ENCODE peak calls at places on chromosomes 5 and 9, in nine cellular contexts. One of them, this sample, is unnamed.

GRCh38 chr5:127941646-127942045 is 141.9 kb upstream of the SLC12A2 start:
- DNase-seq in activated CD4-positive, alpha-beta memory T cell treated with anti-CD3 and anti-CD28 coated beads, Interleukin-2, amount 10 ng/mL, durations not matched to agents 7 days and 5 days: no peak
- DNase-seq in neural crest cell: peak
- DNase-seq in islet precursor cell: no peak
- DNase-seq in SIG-M5: no peak
- DNase-seq in IMR-90: no peak
- DNase-seq in T-helper 1 cell: no peak
- DNase-seq in GM23338: no peak
- DNase-seq in suprapubic skin: no peak
- DNase-seq in this sample: peak

GRCh38 chr5:60810438-60811085 is 33.5 kb downstream of the ELOVL7 start:
- DNase-seq in activated CD4-positive, alpha-beta memory T cell treated with anti-CD3 and anti-CD28 coated beads, Interleukin-2, amount 10 ng/mL, durations not matched to agents 7 days and 5 days: no peak
- DNase-seq in neural crest cell: no peak
- DNase-seq in islet precursor cell: peak
- DNase-seq in SIG-M5: no peak
- DNase-seq in IMR-90: no peak
- DNase-seq in T-helper 1 cell: no peak
- DNase-seq in GM23338: no peak
- DNase-seq in suprapubic skin: no peak
- DNase-seq in this sample: no peak

GRCh38 chr5:160937570-160937969 is 85.6 kb upstream of the ATP10B start:
- DNase-seq in activated CD4-positive, alpha-beta memory T cell treated with anti-CD3 and anti-CD28 coated beads, Interleukin-2, amount 10 ng/mL, durations not matched to agents 7 days and 5 days: no peak
- DNase-seq in neural crest cell: no peak
- DNase-seq in islet precursor cell: peak
- DNase-seq in SIG-M5: no peak
- DNase-seq in IMR-90: no peak
- DNase-seq in T-helper 1 cell: no peak
- DNase-seq in GM23338: no peak
- DNase-seq in suprapubic skin: no peak
- DNase-seq in this sample: no peak

GRCh38 chr5:1001406-1002270 is 7.0 kb upstream of the NKD2 start:
- DNase-seq in activated CD4-positive, alpha-beta memory T cell treated with anti-CD3 and anti-CD28 coated beads, Interleukin-2, amount 10 ng/mL, durations not matched to agents 7 days and 5 days: no peak
- DNase-seq in neural crest cell: no peak
- DNase-seq in islet precursor cell: peak
- DNase-seq in SIG-M5: no peak
- DNase-seq in IMR-90: no peak
- DNase-seq in T-helper 1 cell: no peak
- DNase-seq in GM23338: no peak
- DNase-seq in suprapubic skin: peak
- DNase-seq in this sample: no peak

GRCh38 chr9:94908583-94909249 is 182.2 kb downstream of the AOPEP start:
- DNase-seq in activated CD4-positive, alpha-beta memory T cell treated with anti-CD3 and anti-CD28 coated beads, Interleukin-2, amount 10 ng/mL, durations not matched to agents 7 days and 5 days: no peak
- DNase-seq in neural crest cell: no peak
- DNase-seq in islet precursor cell: no peak
- DNase-seq in SIG-M5: no peak
- DNase-seq in IMR-90: no peak
- DNase-seq in T-helper 1 cell: no peak
- DNase-seq in GM23338: no peak
- DNase-seq in suprapubic skin: no peak
- DNase-seq in this sample: no peak

GRCh38 chr5:14767942-14768837 is 103.4 kb downstream of the ANKH start:
- DNase-seq in activated CD4-positive, alpha-beta memory T cell treated with anti-CD3 and anti-CD28 coated beads, Interleukin-2, amount 10 ng/mL, durations not matched to agents 7 days and 5 days: no peak
- DNase-seq in neural crest cell: no peak
- DNase-seq in islet precursor cell: peak
- DNase-seq in SIG-M5: no peak
- DNase-seq in IMR-90: no peak
- DNase-seq in T-helper 1 cell: no peak
- DNase-seq in GM23338: no peak
- DNase-seq in suprapubic skin: no peak
- DNase-seq in this sample: no peak

GRCh38 chr9:87469833-87470465 is 27.7 kb upstream of the DAPK1 start:
- DNase-seq in activated CD4-positive, alpha-beta memory T cell treated with anti-CD3 and anti-CD28 coated beads, Interleukin-2, amount 10 ng/mL, durations not matched to agents 7 days and 5 days: no peak
- DNase-seq in neural crest cell: no peak
- DNase-seq in islet precursor cell: no peak
- DNase-seq in SIG-M5: no peak
- DNase-seq in IMR-90: no peak
- DNase-seq in T-helper 1 cell: no peak
- DNase-seq in GM23338: no peak
- DNase-seq in suprapubic skin: no peak
- DNase-seq in this sample: no peak

GRCh38 chr9:24765025-24765756 is 219.5 kb upstream of the IZUMO3 start:
- DNase-seq in activated CD4-positive, alpha-beta memory T cell treated with anti-CD3 and anti-CD28 coated beads, Interleukin-2, amount 10 ng/mL, durations not matched to agents 7 days and 5 days: no peak
- DNase-seq in neural crest cell: no peak
- DNase-seq in islet precursor cell: no peak
- DNase-seq in SIG-M5: no peak
- DNase-seq in IMR-90: no peak
- DNase-seq in T-helper 1 cell: no peak
- DNase-seq in GM23338: no peak
- DNase-seq in suprapubic skin: no peak
- DNase-seq in this sample: no peak